ENCODE peak calls at places on chromosomes 7 and 10, in four cellular contexts. One of them, this sample, is unnamed.

GRCh38 chr7:2566890-2567662 is 8.3 kb downstream of the IQCE start:
- DNase-seq in HCT116: no peak
- DNase-seq in heart left ventricle: no peak
- DNase-seq in astrocyte: no peak
- DNase-seq in this sample: no peak

GRCh38 chr10:93993782-93994668 is at the start of gene PLCE1:
- DNase-seq in HCT116: no peak
- DNase-seq in heart left ventricle: peak; percentile 69
- DNase-seq in astrocyte: no peak
- DNase-seq in this sample: peak; percentile 15

GRCh38 chr10:436013-436697 is 253.3 kb downstream of the DIP2C start:
- DNase-seq in HCT116: peak; percentile 78
- DNase-seq in heart left ventricle: no peak
- DNase-seq in astrocyte: no peak
- DNase-seq in this sample: no peak

GRCh38 chr7:92135100-92135429 is 788 bp upstream of the CYP51A1 start:
- DNase-seq in HCT116: no peak
- DNase-seq in heart left ventricle: no peak
- DNase-seq in astrocyte: peak; percentile 25
- DNase-seq in this sample: no peak

GRCh38 chr7:95922191-95922590 is 149.8 kb downstream of the DYNC1I1 start:
- DNase-seq in HCT116: no peak
- DNase-seq in heart left ventricle: no peak
- DNase-seq in astrocyte: no peak
- DNase-seq in this sample: no peak

GRCh38 chr10:79088176-79088575 is 19.4 kb downstream of the ZMIZ1 start:
- DNase-seq in HCT116: no peak
- DNase-seq in heart left ventricle: no peak
- DNase-seq in astrocyte: no peak
- DNase-seq in this sample: no peak

GRCh38 chr10:44986670-44987069 is 8.1 kb upstream of the DEPP1 start:
- DNase-seq in HCT116: no peak
- DNase-seq in heart left ventricle: no peak
- DNase-seq in astrocyte: peak; percentile 73
- DNase-seq in this sample: peak; percentile 78

GRCh38 chr7:100159099-100159623 is 638 bp upstream of the TRAPPC14 start:
- DNase-seq in HCT116: no peak
- DNase-seq in heart left ventricle: no peak
- DNase-seq in astrocyte: no peak
- DNase-seq in this sample: no peak

GRCh38 chr10:3516626-3517255 is 268.3 kb downstream of the KLF6 start:
- DNase-seq in HCT116: no peak
- DNase-seq in heart left ventricle: no peak
- DNase-seq in astrocyte: no peak
- DNase-seq in this sample: no peak

GRCh38 chr10:3372284-3372683 is 199.7 kb upstream of the PITRM1 start:
- DNase-seq in HCT116: no peak
- DNase-seq in heart left ventricle: no peak
- DNase-seq in astrocyte: peak; percentile 50
- DNase-seq in this sample: peak; percentile 43

GRCh38 chr10:93412801-93413200 is 69.3 kb downstream of the MYOF start:
- DNase-seq in HCT116: no peak
- DNase-seq in heart left ventricle: no peak
- DNase-seq in astrocyte: no peak
- DNase-seq in this sample: no peak

GRCh38 chr10:104336829-104337526 is 1.3 kb downstream of the ITPRIP start:
- DNase-seq in HCT116: no peak
- DNase-seq in heart left ventricle: no peak
- DNase-seq in astrocyte: peak; percentile 84
- DNase-seq in this sample: peak; percentile 86

GRCh38 chr10:131355116-131355515 is 43.6 kb upstream of the TCERG1L start:
- DNase-seq in HCT116: no peak
- DNase-seq in heart left ventricle: no peak
- DNase-seq in astrocyte: no peak
- DNase-seq in this sample: no peak

GRCh38 chr7:113639221-113639620 is 279.6 kb downstream of the PPP1R3A start:
- DNase-seq in HCT116: no peak
- DNase-seq in heart left ventricle: no peak
- DNase-seq in astrocyte: no peak
- DNase-seq in this sample: no peak

GRCh38 chr7:30694218-30694745 is 12.0 kb upstream of the CRHR2 start:
- DNase-seq in HCT116: no peak
- DNase-seq in heart left ventricle: peak; percentile 57
- DNase-seq in astrocyte: no peak
- DNase-seq in this sample: no peak

GRCh38 chr10:131127122-131127589 is 184.4 kb downstream of the TCERG1L start:
- DNase-seq in HCT116: no peak
- DNase-seq in heart left ventricle: no peak
- DNase-seq in astrocyte: no peak
- DNase-seq in this sample: no peak

GRCh38 chr10:117900280-117900679 is 146.5 kb downstream of the RAB11FIP2 start:
- DNase-seq in HCT116: no peak
- DNase-seq in heart left ventricle: no peak
- DNase-seq in astrocyte: no peak
- DNase-seq in this sample: no peak

GRCh38 chr7:92589056-92589455 is 1.1 kb downstream of the FAM133B start:
- DNase-seq in HCT116: no peak
- DNase-seq in heart left ventricle: no peak
- DNase-seq in astrocyte: no peak
- DNase-seq in this sample: no peak

GRCh38 chr7:106418526-106418925 is 133.7 kb upstream of the NAMPT start:
- DNase-seq in HCT116: no peak
- DNase-seq in heart left ventricle: no peak
- DNase-seq in astrocyte: peak; percentile 94
- DNase-seq in this sample: peak; percentile 91

GRCh38 chr7:106418094-106418493 is 133.3 kb upstream of the NAMPT start:
- DNase-seq in HCT116: no peak
- DNase-seq in heart left ventricle: no peak
- DNase-seq in astrocyte: no peak
- DNase-seq in this sample: no peak

GRCh38 chr7:106415433-106415832 is 130.7 kb upstream of the NAMPT start:
- DNase-seq in HCT116: no peak
- DNase-seq in heart left ventricle: no peak
- DNase-seq in astrocyte: no peak
- DNase-seq in this sample: no peak

GRCh38 chr7:106416430-106416829 is 131.6 kb upstream of the NAMPT start:
- DNase-seq in HCT116: no peak
- DNase-seq in heart left ventricle: no peak
- DNase-seq in astrocyte: no peak
- DNase-seq in this sample: no peak

DNA sequence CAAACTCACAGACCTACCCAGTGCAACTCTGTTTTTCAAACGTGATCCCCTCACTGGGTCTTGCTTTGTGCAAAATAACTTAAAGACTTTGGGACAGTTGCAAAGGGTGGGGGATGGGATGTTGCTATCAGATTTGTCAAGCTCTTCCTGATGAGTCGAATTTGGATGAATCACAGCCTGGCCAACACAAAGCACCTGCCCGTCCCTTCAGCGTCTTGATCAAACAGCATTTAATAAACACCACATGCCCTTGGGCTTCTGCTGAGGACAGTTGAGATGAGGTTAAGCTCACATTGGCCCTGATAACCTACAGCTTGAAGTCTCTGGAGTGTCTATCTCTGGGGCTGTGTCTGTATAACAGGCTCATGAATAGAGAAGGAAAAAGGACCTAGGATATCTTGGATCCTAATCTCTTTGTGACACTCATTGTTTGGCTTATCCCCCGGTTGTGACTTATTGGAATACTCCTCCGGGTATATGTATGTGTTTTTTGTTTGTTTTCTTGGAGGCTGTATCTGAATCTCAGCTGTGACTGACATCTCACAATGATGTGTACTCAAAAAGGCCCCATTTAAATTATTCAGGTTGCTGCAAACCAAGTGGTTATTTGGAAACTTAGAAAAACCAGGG is 132.6 kb upstream of the NAMPT start:
- DNase-seq in HCT116: no peak
- DNase-seq in heart left ventricle: no peak
- DNase-seq in astrocyte: no peak
- DNase-seq in this sample: no peak
- H3K27ac ChIP-seq in HCT116: no peak overlapping the region
- H3K27ac ChIP-seq in heart left ventricle: no peak overlapping the region
- H3K27ac ChIP-seq in astrocyte: no peak overlapping the region
- H3K27ac ChIP-seq in this sample: no peak overlapping the region

GRCh38 chr7:44615793-44616192 is 9.4 kb downstream of the OGDH start:
- DNase-seq in HCT116: no peak
- DNase-seq in heart left ventricle: no peak
- DNase-seq in astrocyte: no peak
- DNase-seq in this sample: no peak

GRCh38 chr7:44617225-44617885 is 10.9 kb downstream of the OGDH start:
- DNase-seq in HCT116: no peak
- DNase-seq in heart left ventricle: no peak
- DNase-seq in astrocyte: peak; percentile 70
- DNase-seq in this sample: peak; percentile 76

GRCh38 chr7:44616545-44616944 is 10.1 kb downstream of the OGDH start:
- DNase-seq in HCT116: no peak
- DNase-seq in heart left ventricle: no peak
- DNase-seq in astrocyte: no peak
- DNase-seq in this sample: no peak

GRCh38 chr7:44618045-44618444 is 11.6 kb downstream of the OGDH start:
- DNase-seq in HCT116: no peak
- DNase-seq in heart left ventricle: no peak
- DNase-seq in astrocyte: no peak
- DNase-seq in this sample: no peak

DNA sequence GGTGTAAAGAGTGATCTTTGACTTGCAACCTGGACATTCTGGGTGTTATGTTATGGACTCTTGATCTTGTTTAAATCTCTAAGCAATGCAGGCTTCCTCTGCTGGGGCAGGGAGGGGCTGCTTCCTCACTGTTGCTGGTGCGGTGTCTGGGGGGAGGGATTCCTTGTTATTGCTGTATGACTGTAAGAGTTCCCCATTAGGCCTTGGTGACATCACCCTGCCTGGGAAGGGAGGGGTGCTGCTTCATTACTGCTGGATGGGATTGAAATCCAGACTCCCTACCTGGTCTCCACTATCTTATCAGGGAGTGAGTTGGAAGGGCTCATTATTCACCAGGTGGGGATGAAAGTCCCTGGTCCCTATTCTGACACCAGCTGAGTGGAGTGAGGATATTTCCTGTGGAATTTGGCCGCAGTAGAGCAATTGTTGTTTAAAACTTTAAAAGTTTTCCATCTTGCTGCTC is 8.8 kb downstream of the OGDH start:
- DNase-seq in HCT116: no peak
- DNase-seq in heart left ventricle: peak; percentile 66
- DNase-seq in astrocyte: peak; percentile 17
- DNase-seq in this sample: peak; percentile 12
- H3K4me1 ChIP-seq in HCT116: peaks cover 13% of the 10 kb centered on the region
- H3K4me1 ChIP-seq in heart left ventricle: peaks cover 9% of the 10 kb centered on the region
- H3K4me1 ChIP-seq in astrocyte: peaks cover 9% of the 10 kb centered on the region
- H3K4me1 ChIP-seq in this sample: peaks cover 8% of the 10 kb centered on the region

GRCh38 chr10:29635711-29636144 is 957 bp upstream of the SVIL start:
- DNase-seq in HCT116: no peak
- DNase-seq in heart left ventricle: no peak
- DNase-seq in astrocyte: peak; percentile 47
- DNase-seq in this sample: peak; percentile 60

GRCh38 chr10:29634764-29635625 is at the start of gene SVIL:
- DNase-seq in HCT116: no peak
- DNase-seq in heart left ventricle: peak; percentile 86
- DNase-seq in astrocyte: peak; percentile 72
- DNase-seq in this sample: peak; percentile 80

GRCh38 chr10:29631049-29631339 is 3.8 kb downstream of the SVIL start:
- DNase-seq in HCT116: no peak
- DNase-seq in heart left ventricle: no peak
- DNase-seq in astrocyte: no peak
- DNase-seq in this sample: no peak

GRCh38 chr10:29636178-29636577 is 1.4 kb upstream of the SVIL start:
- DNase-seq in HCT116: no peak
- DNase-seq in heart left ventricle: no peak
- DNase-seq in astrocyte: peak; percentile 86
- DNase-seq in this sample: peak; percentile 54

DNA sequence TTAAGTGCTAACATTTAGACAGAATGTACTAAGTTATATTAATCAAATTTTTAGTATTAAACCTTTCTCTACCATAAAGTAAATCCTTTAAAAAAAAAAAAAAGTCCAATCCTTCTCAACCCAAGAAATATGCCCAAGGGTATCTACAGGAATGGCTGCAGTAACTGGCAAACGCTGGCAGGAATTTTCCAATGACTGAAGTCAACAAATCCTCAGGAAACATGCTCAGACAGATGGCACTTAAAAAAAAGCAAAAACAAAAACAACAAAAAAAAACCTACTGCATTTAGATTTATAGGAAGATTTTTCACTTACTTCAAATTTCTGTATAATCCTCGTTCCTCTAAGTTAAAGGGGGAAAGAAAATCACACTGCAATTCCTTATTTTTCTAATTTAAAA is 666 bp downstream of the SVIL start:
- DNase-seq in HCT116: no peak
- DNase-seq in heart left ventricle: no peak
- DNase-seq in astrocyte: no peak
- DNase-seq in this sample: no peak
- H3K27ac ChIP-seq in HCT116: peak overlapping the region; percentile 47
- H3K27ac ChIP-seq in heart left ventricle: peak overlapping the region; percentile 90
- H3K27ac ChIP-seq in astrocyte: peak overlapping the region; percentile 86
- H3K27ac ChIP-seq in this sample: no peak overlapping the region

GRCh38 chr10:43427166-43427825 is 9.6 kb upstream of the ZNF487 start:
- DNase-seq in HCT116: no peak
- DNase-seq in heart left ventricle: no peak
- DNase-seq in astrocyte: no peak
- DNase-seq in this sample: no peak

GRCh38 chr10:43421201-43421507 is 12.2 kb upstream of the HNRNPF start:
- DNase-seq in HCT116: no peak
- DNase-seq in heart left ventricle: no peak
- DNase-seq in astrocyte: no peak
- DNase-seq in this sample: no peak

GRCh38 chr10:43420369-43421200 is 11.6 kb upstream of the HNRNPF start:
- DNase-seq in HCT116: no peak
- DNase-seq in heart left ventricle: peak; percentile 93
- DNase-seq in astrocyte: peak; percentile 68
- DNase-seq in this sample: peak; percentile 91

GRCh38 chr10:43421519-43421918 is 12.5 kb upstream of the HNRNPF start:
- DNase-seq in HCT116: no peak
- DNase-seq in heart left ventricle: no peak
- DNase-seq in astrocyte: no peak
- DNase-seq in this sample: no peak

DNA sequence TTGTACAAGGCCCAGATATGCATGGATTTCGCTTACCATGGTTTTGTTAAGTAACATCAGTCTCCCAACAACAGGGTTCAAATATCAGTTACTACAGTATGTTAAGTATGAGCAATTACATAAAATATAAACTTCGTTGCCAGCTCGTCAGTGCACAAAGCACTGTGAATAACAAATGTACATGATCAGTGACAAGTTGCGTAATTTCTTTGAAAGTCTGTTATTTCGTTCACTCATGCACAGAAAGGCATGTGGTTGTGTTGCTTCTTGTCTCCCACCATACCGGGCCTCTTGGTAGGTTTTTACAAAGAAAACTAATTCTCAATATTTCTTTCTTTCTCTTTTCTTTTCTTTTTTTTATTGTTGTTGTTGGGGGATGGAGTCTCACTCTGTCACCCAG is 12.5 kb upstream of the ZNF487 start:
- DNase-seq in HCT116: no peak
- DNase-seq in heart left ventricle: no peak
- DNase-seq in astrocyte: no peak
- DNase-seq in this sample: peak; percentile 46
- H3K4me1 ChIP-seq in HCT116: peaks cover 10% of the 10 kb centered on the region
- H3K4me1 ChIP-seq in heart left ventricle: no peaks in the 10 kb centered on the region
- H3K4me1 ChIP-seq in astrocyte: peaks cover 5% of the 10 kb centered on the region
- H3K4me1 ChIP-seq in this sample: peaks cover 7% of the 10 kb centered on the region

This sample was measured in fibroblast of lung.